ENCODE peak calls at places on chromosome 7, in four cellular contexts. One of them, this sample, is unnamed.

GRCh38 chr7:152462995-152463713 is 27.4 kb upstream of the KMT2C start:
- DNase-seq in A549: no peak
- DNase-seq in spleen: no peak
- DNase-seq in breast epithelium: peak; percentile 55
- DNase-seq in this sample: no peak

GRCh38 chr7:155921086-155921803 is 109.0 kb upstream of the SHH start:
- DNase-seq in A549: no peak
- DNase-seq in spleen: peak; percentile 49
- DNase-seq in breast epithelium: no peak
- DNase-seq in this sample: no peak

GRCh38 chr7:146185844-146186243 is 69.2 kb downstream of the CNTNAP2 start:
- DNase-seq in A549: no peak
- DNase-seq in spleen: no peak
- DNase-seq in breast epithelium: no peak
- DNase-seq in this sample: no peak

GRCh38 chr7:128381161-128381821 is 19.8 kb upstream of the PRRT4 start:
- DNase-seq in A549: no peak
- DNase-seq in spleen: no peak
- DNase-seq in breast epithelium: no peak
- DNase-seq in this sample: peak; percentile 91

GRCh38 chr7:84207025-84207424 is 12.4 kb upstream of the SEMA3A start:
- DNase-seq in A549: no peak
- DNase-seq in spleen: no peak
- DNase-seq in breast epithelium: no peak
- DNase-seq in this sample: no peak

GRCh38 chr7:131020759-131021219 is 286.8 kb upstream of the KLF14 start:
- DNase-seq in A549: no peak
- DNase-seq in spleen: no peak
- DNase-seq in breast epithelium: no peak
- DNase-seq in this sample: no peak

GRCh38 chr7:125423444-125424155 is 494.0 kb upstream of the POT1 start:
- DNase-seq in A549: no peak
- DNase-seq in spleen: no peak
- DNase-seq in breast epithelium: no peak
- DNase-seq in this sample: no peak

GRCh38 chr7:82443044-82443800 is at the start of gene CACNA2D1:
- DNase-seq in A549: peak; percentile 43
- DNase-seq in spleen: no peak
- DNase-seq in breast epithelium: no peak
- DNase-seq in this sample: peak; percentile 85

GRCh38 chr7:10908600-10908999 is 65.1 kb upstream of the PHF14 start:
- DNase-seq in A549: no peak
- DNase-seq in spleen: no peak
- DNase-seq in breast epithelium: no peak
- DNase-seq in this sample: no peak

GRCh38 chr7:99094369-99094768 is 49.5 kb downstream of the SMURF1 start:
- DNase-seq in A549: no peak
- DNase-seq in spleen: no peak
- DNase-seq in breast epithelium: no peak
- DNase-seq in this sample: no peak

GRCh38 chr7:64945776-64946175 is 42.7 kb downstream of the ZNF273 start:
- DNase-seq in A549: no peak
- DNase-seq in spleen: no peak
- DNase-seq in breast epithelium: no peak
- DNase-seq in this sample: no peak

GRCh38 chr7:127383123-127383835 is 9.2 kb downstream of the ZNF800 start:
- DNase-seq in A549: no peak
- DNase-seq in spleen: no peak
- DNase-seq in breast epithelium: no peak
- DNase-seq in this sample: no peak

GRCh38 chr7:92075455-92076158 is 58.7 kb downstream of the CYP51A1 start:
- DNase-seq in A549: no peak
- DNase-seq in spleen: no peak
- DNase-seq in breast epithelium: no peak
- DNase-seq in this sample: no peak

GRCh38 chr7:116426428-116427156 is 72.9 kb upstream of the CAV2 start:
- DNase-seq in A549: peak; percentile 57
- DNase-seq in spleen: no peak
- DNase-seq in breast epithelium: no peak
- DNase-seq in this sample: no peak

GRCh38 chr7:24336461-24336860 is 52.5 kb downstream of the NPY start:
- DNase-seq in A549: no peak
- DNase-seq in spleen: no peak
- DNase-seq in breast epithelium: no peak
- DNase-seq in this sample: no peak

GRCh38 chr7:44062903-44063295 is 2.5 kb downstream of the PGAM2 start:
- DNase-seq in A549: no peak
- DNase-seq in spleen: no peak
- DNase-seq in breast epithelium: no peak
- DNase-seq in this sample: peak; percentile 68

GRCh38 chr7:44063547-44063893 is 1.8 kb downstream of the PGAM2 start:
- DNase-seq in A549: no peak
- DNase-seq in spleen: no peak
- DNase-seq in breast epithelium: peak; percentile 30
- DNase-seq in this sample: no peak

GRCh38 chr7:44060948-44061644 is 4.3 kb downstream of the PGAM2 start:
- DNase-seq in A549: no peak
- DNase-seq in spleen: peak; percentile 65
- DNase-seq in breast epithelium: peak; percentile 31
- DNase-seq in this sample: no peak

GRCh38 chr7:44061645-44062179 is 3.7 kb downstream of the PGAM2 start:
- DNase-seq in A549: no peak
- DNase-seq in spleen: peak; percentile 47
- DNase-seq in breast epithelium: peak; percentile 48
- DNase-seq in this sample: no peak

GRCh38 chr7:44062180-44062902 is 3.0 kb downstream of the PGAM2 start:
- DNase-seq in A549: no peak
- DNase-seq in spleen: peak; percentile 76
- DNase-seq in breast epithelium: peak; percentile 43
- DNase-seq in this sample: no peak
- H3K4me3 ChIP-seq in A549: no peak overlapping the region
- H3K4me3 ChIP-seq in spleen: no peak overlapping the region
- H3K4me3 ChIP-seq in breast epithelium: no peak overlapping the region
- H3K4me3 ChIP-seq in this sample: no peak overlapping the region

GRCh38 chr7:117605712-117606111 is 125.9 kb downstream of the CFTR start:
- DNase-seq in A549: no peak
- DNase-seq in spleen: no peak
- DNase-seq in breast epithelium: no peak
- DNase-seq in this sample: no peak
- TF ChIP-seq CTCF in A549: no peak
- TF ChIP-seq CTCF in spleen: no peak
- TF ChIP-seq CTCF in breast epithelium: no peak
- TF ChIP-seq CTCF in this sample: no peak

DNA sequence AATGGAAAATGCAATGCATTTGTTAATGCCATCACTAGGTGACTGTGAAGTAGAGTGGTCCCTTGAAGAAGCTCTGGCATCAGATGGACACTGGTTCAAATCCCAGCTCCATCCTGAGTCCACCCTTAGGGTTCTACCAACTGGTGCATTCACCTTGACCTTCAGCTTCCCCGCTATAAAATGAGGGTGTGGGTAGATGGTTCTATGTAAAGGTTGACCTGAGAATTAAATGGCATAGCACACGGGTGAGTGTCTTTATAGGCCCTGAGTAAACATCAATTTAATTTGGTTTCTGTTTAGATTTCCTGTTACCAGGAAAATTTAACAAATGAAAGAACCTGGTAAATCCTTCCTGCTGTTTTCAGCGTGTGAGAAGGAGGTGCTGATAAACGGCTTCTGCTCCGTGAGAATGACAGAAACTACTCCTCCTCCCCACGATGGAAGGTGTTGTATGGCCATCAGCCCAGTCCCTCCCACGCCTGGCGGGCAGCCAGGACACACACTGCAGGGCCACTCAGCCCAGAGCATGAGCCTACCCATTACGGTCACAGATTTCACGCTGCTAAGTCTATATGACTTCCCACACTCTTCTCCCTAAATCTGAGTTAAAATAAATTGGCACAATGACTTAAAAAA is 210.1 kb downstream of the TNS3 start:
- DNase-seq in A549: peak; percentile 37
- DNase-seq in spleen: peak; percentile 67
- DNase-seq in breast epithelium: peak; percentile 86
- DNase-seq in this sample: no peak
- TF ChIP-seq POLR2A in A549: no peak
- TF ChIP-seq POLR2A in spleen: no peak
- TF ChIP-seq POLR2A in breast epithelium: no peak
- TF ChIP-seq POLR2A in this sample: no peak

GRCh38 chr7:80140388-80140787 is 5.8 kb downstream of the GNAI1 start:
- DNase-seq in A549: no peak
- DNase-seq in spleen: no peak
- DNase-seq in breast epithelium: no peak
- DNase-seq in this sample: no peak

GRCh38 chr7:80137410-80137809 is 2.8 kb downstream of the GNAI1 start:
- DNase-seq in A549: no peak
- DNase-seq in spleen: no peak
- DNase-seq in breast epithelium: no peak
- DNase-seq in this sample: no peak

GRCh38 chr7:80136276-80137045 is 1.8 kb downstream of the GNAI1 start:
- DNase-seq in A549: no peak
- DNase-seq in spleen: no peak
- DNase-seq in breast epithelium: no peak
- DNase-seq in this sample: no peak

GRCh38 chr7:80135306-80136104 is 874 bp downstream of the GNAI1 start:
- DNase-seq in A549: peak; percentile 10
- DNase-seq in spleen: no peak
- DNase-seq in breast epithelium: no peak
- DNase-seq in this sample: peak; percentile 87

GRCh38 chr7:80139179-80139578 is 4.5 kb downstream of the GNAI1 start:
- DNase-seq in A549: no peak
- DNase-seq in spleen: no peak
- DNase-seq in breast epithelium: no peak
- DNase-seq in this sample: no peak
- H3K4me3 ChIP-seq in A549: no peak overlapping the region
- H3K4me3 ChIP-seq in spleen: no peak overlapping the region
- H3K4me3 ChIP-seq in breast epithelium: no peak overlapping the region
- H3K4me3 ChIP-seq in this sample: no peak overlapping the region

GRCh38 chr7:40839881-40840280 is 705.1 kb downstream of the SUGCT start:
- DNase-seq in A549: no peak
- DNase-seq in spleen: no peak
- DNase-seq in breast epithelium: no peak
- DNase-seq in this sample: no peak

GRCh38 chr7:40845959-40846358 is 711.2 kb downstream of the SUGCT start:
- DNase-seq in A549: no peak
- DNase-seq in spleen: no peak
- DNase-seq in breast epithelium: no peak
- DNase-seq in this sample: no peak

GRCh38 chr7:40840990-40841389 is 706.2 kb downstream of the SUGCT start:
- DNase-seq in A549: no peak
- DNase-seq in spleen: no peak
- DNase-seq in breast epithelium: no peak
- DNase-seq in this sample: no peak

GRCh38 chr7:40847921-40848320 is 713.1 kb downstream of the SUGCT start:
- DNase-seq in A549: no peak
- DNase-seq in spleen: no peak
- DNase-seq in breast epithelium: no peak
- DNase-seq in this sample: no peak

DNA sequence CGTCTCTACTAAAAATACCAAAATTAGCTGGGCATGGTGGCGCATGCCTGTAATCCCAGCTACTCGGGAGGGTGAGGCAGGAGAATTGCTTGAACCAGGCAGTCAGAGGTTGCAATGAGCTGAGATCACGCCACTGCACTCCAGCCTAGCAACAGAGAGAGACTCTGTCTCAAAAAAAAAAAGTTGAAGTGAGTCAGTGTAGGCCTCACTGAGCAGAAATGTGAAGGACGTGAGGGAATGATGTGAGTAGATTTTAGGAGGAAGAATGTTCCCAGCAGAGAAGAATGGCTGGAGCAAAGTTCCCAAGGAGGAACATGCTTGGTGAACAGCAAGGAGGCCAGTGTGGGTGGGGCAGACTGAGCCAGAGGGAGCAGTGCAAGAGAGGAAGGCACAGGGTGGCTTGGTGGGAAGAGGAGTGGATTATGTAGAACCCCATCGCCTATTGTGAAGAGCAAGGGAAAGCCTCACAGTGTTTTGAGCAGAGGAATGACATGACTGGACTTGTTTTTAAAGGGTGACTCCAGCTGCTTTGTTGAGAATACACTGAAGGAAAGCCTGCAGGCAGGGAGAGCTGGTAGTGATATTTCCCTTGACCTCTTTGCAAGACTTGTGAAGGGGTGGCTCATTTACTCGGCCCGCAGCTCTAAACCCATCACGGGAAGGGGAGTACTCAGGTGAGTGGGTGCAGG is 708.7 kb downstream of the SUGCT start:
- DNase-seq in A549: no peak
- DNase-seq in spleen: no peak
- DNase-seq in breast epithelium: no peak
- DNase-seq in this sample: no peak
- TF ChIP-seq CTCF in A549: no peak
- TF ChIP-seq CTCF in spleen: no peak
- TF ChIP-seq CTCF in breast epithelium: no peak
- TF ChIP-seq CTCF in this sample: no peak

DNA sequence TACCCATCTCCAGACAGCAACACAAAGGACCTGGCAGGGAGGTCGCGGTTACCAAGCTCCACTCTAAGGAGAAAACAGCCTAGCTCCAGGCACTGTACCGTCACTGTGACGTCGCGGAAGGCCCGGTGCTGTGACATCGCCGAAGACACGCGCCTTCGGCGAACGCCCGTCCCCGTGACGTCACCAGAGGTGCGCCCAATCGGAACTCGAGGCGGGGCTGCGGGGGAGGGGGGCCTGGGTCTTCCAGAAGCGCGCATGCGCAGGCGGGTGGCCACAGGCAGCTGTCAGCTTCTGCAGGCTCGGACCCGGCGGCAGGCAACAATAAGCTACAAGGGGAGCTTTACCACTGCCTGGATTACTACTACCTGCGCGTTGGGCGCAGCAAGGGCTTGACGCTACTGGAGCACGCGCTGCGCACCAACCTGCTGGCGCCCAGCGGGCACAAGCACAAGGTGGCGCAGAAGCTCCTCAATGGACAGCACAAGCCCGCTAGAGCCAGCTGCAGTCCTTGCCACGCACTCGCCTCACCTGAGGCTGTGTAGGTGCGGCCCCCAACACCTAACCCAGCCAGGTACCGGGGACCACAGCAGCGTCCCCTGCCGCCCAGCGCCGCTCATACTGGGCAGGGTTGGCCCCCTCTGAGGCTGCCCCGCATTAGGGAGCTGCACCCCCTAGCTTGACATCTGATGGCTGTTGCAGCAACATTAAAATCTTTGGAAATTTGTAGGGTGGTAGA is 208.4 kb downstream of the TPST1 start:
- DNase-seq in A549: peak; percentile 97
- DNase-seq in spleen: peak; percentile 94
- DNase-seq in breast epithelium: peak; percentile 69
- DNase-seq in this sample: peak; percentile 92
- TF ChIP-seq POLR2A in A549: no peak
- TF ChIP-seq POLR2A in spleen: no peak
- TF ChIP-seq POLR2A in breast epithelium: no peak
- TF ChIP-seq POLR2A in this sample: no peak

This sample was measured in lower leg skin.